ENCODE peak calls at places on chromosomes 4 and X, in seven cellular contexts. P, J, U, W, N, K and H are unnamed samples.

GRCh38 chr4:14059006-14059405 is 431.5 kb upstream of the BOD1L1 start:
- DNase-seq in U (no peak), J (no peak), K (no peak), W (no peak), N (no peak), P (no peak), H (no peak)

GRCh38 chrX:17377047-17377692 is 2.2 kb downstream of the NHS start:
- DNase-seq in N (no peak), W (no peak), P (peak), U (peak), J (peak), K (peak), H (no peak)

GRCh38 chrX:115333446-115333845 is 43.9 kb downstream of the LUZP4 start:
- DNase-seq in W (no peak), J (no peak), P (no peak), U (no peak), K (no peak), N (no peak), H (no peak)

GRCh38 chr4:173367285-173367684 is 3.5 kb upstream of the SAP30 start:
- DNase-seq in U (no peak), N (no peak), J (no peak), P (no peak), K (no peak), W (peak), H (no peak)

GRCh38 chr4:103075435-103075893 is 1.1 kb downstream of the SLC9B2 start:
- DNase-seq in P (no peak), J (no peak), K (no peak), W (peak), U (no peak), N (no peak), H (no peak)

GRCh38 chr4:23921447-23921845 is 31.6 kb upstream of the PPARGC1A start:
- DNase-seq in K (no peak), N (no peak), J (no peak), P (no peak), W (no peak), U (no peak), H (no peak)

GRCh38 chr4:54139332-54139731 is 39.4 kb downstream of the GSX2 start:
- DNase-seq in K (peak), U (no peak), J (no peak), P (peak), W (no peak), N (no peak), H (no peak)

GRCh38 chrX:80306007-80306406 is 114.2 kb upstream of the TENT5D start:
- DNase-seq in N (no peak), W (no peak), U (no peak), J (no peak), K (no peak), P (no peak), H (no peak)

GRCh38 chrX:132294776-132295495 is 75.7 kb upstream of the RAP2C start:
- DNase-seq in N (no peak), J (no peak), K (no peak), W (no peak), P (no peak), U (no peak), H (no peak)

GRCh38 chr4:176436500-176436973 is 116.8 kb downstream of the SPCS3 start:
- DNase-seq in W (no peak), K (no peak), N (no peak), J (no peak), P (no peak), U (peak), H (no peak)

GRCh38 chrX:9456250-9457074 is 8.4 kb upstream of the TBL1X start:
- DNase-seq in N (no peak), P (no peak), K (no peak), J (no peak), W (no peak), U (no peak), H (no peak)

GRCh38 chrX:118548831-118549230 is 53.2 kb downstream of the DOCK11 start:
- DNase-seq in J (no peak), W (no peak), N (no peak), P (no peak), U (no peak), K (no peak), H (no peak)

GRCh38 chr4:26028793-26029511 is 114.9 kb downstream of the SMIM20 start:
- DNase-seq in K (peak), W (peak), P (peak), J (peak), N (peak), U (no peak), H (peak)

GRCh38 chr4:56619160-56619559 is 61.9 kb downstream of the HOPX start:
- DNase-seq in N (no peak), J (no peak), U (no peak), K (peak), P (no peak), W (no peak), H (no peak)

GRCh38 chr4:1902243-1902642 is 31.1 kb downstream of the NSD2 start:
- DNase-seq in K (no peak), W (no peak), N (no peak), P (no peak), U (no peak), J (no peak), H (no peak)

GRCh38 chr4:142778908-142779307 is 67.2 kb downstream of the INPP4B start:
- DNase-seq in K (no peak), W (no peak), P (no peak), U (no peak), J (no peak), N (no peak), H (no peak)

GRCh38 chr4:98938386-98938785 is 9.5 kb upstream of the EIF4E start:
- DNase-seq in W (no peak), J (no peak), K (no peak), N (no peak), P (no peak), U (no peak), H (no peak)

GRCh38 chr4:159111417-159111816 is 8.5 kb downstream of the RAPGEF2 start:
- DNase-seq in W (no peak), P (no peak), U (no peak), K (no peak), N (no peak), J (no peak), H (no peak)

GRCh38 chr4:140309124-140309870 is 64.1 kb upstream of the SCOC start:
- DNase-seq in K (no peak), W (no peak), U (no peak), N (no peak), P (no peak), J (no peak), H (no peak)

GRCh38 chr4:98746530-98746929 is 88.1 kb upstream of the TSPAN5 start:
- DNase-seq in P (no peak), U (no peak), W (peak), N (no peak), K (no peak), J (no peak), H (no peak)

GRCh38 chr4:4761128-4761991 is 98.1 kb upstream of the MSX1 start:
- DNase-seq in U (no peak), W (peak), K (peak), N (no peak), J (no peak), P (no peak), H (no peak)

DNA sequence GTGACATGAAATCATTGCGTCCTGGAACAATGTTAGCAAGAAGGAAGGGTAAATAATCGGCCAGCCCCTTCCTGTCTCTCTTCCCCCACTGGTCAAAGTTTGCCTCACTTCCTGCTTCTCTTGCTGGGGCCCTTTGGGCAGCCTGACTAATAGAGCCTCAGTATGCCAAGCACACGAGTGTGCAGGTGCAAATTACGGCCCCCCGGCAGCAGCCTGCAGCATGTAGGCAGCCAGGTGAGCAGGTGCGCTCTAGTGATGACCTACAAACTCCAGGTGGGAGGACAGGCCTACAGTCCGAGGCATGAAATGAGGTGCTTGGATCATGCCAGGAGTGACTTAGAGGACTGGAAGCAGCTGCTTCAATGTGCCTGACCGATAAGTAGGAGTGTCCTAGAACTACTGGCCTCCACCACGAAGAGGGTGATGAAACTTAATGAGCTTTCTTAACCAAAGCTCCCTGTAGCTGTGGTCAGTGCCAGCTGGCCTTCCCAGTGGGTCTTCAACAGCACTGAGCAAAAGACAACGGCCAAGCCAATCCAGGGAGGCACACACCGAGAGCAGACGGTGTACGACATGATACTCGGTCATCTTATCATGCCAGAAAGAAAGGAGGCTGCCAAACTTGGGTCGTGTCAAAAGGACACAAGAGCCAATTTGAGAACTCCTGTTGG is 26.1 kb upstream of the FAT1 start:
- DNase-seq in U (no peak), N (no peak), K (no peak), P (no peak), W (no peak), J (no peak), H (no peak)
- H3K27ac ChIP-seq in U (no peak), N (no peak), K (no peak), P (no peak), W (no peak), J (no peak), H (no peak)

DNA sequence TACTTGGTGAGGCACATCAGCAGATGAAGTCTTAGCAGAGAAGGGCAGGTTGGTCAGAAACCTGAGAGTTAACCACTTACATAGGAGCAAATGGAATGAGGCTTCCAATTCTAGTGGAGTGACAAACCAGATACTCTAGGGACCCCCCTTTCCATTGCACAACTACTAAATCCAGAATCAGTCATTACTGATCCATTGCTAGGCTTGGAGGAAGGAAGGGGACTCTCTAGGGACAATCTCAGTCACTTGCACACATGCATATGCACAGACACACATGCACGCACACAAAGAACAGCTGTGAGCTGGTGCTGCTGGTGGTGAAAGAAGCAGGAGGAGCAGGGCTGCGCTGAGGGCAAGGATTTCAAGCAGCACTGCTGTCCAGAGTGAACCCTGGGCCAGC is 25.7 kb downstream of the PNMA5 start:
- DNase-seq in K (no peak), N (no peak), J (no peak), U (no peak), W (no peak), P (no peak), H (no peak)
- TF ChIP-seq CTCF in K (no peak), N (no peak), J (no peak), U (no peak), W (no peak), P (no peak), H (no peak)

DNA sequence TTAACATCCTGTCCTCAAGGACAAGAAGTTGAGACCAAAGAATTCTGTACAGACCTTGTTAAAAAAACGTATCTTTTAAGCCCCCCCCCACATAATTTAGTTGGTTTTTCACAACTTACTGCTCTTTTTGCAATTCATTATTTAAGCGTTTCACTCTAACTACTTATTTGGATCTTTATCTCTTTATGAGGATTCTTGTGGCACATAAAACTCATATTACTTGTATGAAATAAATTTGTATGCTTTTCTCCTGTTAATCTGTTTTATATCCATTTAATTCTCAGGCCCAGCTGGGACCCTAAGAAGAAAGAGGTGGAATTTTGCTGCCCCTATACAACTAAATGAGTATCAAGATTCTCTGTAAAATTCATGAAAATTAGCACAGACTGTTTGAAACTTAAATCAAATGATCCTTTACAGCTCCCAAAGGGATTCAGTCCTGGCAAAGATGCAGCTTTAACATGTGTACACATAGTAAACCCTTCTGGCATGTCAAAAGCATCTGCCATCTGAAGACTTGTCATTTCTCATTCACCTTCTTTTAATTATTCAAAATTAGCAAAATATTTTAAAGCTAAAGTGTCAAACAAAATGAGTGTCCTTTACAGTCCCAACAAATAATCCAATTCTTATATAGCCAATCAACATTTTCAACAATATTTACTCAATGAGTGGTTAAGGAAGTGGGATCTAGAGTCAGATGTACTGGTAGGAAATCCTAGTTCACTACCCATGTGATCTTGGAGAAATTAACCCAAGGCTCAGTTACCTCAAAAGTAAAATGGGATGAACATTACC is 17.7 kb downstream of the ARAP2 start:
- DNase-seq in J (no peak), K (no peak), N (no peak), P (no peak), W (no peak), U (no peak), H (no peak)
- H3K27ac ChIP-seq in J (no peak), K (no peak), N (no peak), P (no peak), W (no peak), U (no peak), H (no peak)

GRCh38 chr4:168636040-168636439 is 139.2 kb downstream of the PALLD start:
- DNase-seq in K (no peak), W (no peak), J (no peak), U (no peak), N (no peak), P (no peak), H (no peak)

GRCh38 chr4:168633474-168633873 is 136.6 kb downstream of the PALLD start:
- DNase-seq in K (no peak), J (no peak), U (no peak), W (no peak), P (no peak), N (no peak), H (no peak)

GRCh38 chr4:168632246-168632832 is 135.5 kb downstream of the PALLD start:
- DNase-seq in K (peak), J (no peak), U (no peak), P (no peak), W (peak), N (no peak), H (no peak)

GRCh38 chr4:168633071-168633470 is 136.2 kb downstream of the PALLD start:
- DNase-seq in N (no peak), P (no peak), J (no peak), U (peak), W (peak), K (no peak), H (no peak)

DNA sequence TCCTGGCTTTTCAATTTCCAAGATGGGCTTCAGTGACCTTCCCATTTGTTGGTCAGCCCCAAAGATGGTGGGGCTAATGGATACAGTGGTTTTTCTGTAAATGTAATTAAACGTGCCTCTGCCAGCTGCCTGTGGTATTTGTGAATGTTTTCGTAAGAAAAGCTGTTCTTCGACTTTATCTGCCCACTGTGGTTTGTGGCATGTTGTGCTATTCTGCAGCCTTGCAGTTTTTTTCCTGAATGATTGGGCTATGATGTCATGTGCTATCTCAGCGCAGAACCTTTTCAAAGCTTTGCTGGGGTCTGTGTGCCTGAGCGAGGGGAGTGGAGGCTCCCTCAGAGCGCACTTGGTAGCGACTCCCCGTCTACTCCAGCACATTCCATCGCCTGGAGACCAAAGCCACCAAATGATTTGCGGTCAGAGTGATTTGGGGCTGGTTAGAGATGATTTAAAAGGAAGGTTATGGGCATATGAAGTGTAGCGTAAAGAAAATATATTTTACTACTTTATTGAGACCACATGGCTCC is 137.5 kb downstream of the PALLD start:
- DNase-seq in P (no peak), U (no peak), J (no peak), W (peak), K (no peak), N (no peak), H (no peak)
- TF ChIP-seq CTCF in P (no peak), U (no peak), J (no peak), W (no peak), K (no peak), N (no peak), H (no peak)

GRCh38 chr4:16082038-16082423 is 1.8 kb downstream of the PROM1 start:
- DNase-seq in J (no peak), W (peak), P (no peak), U (no peak), K (no peak), N (no peak), H (no peak)
- H3K27ac ChIP-seq in J (peak), W (peak), P (no peak), U (no peak), K (no peak), N (no peak), H (no peak)